ENCODE peak calls at places on chromosomes 16 and 17, in eight cellular contexts. F is right atrium auricular region, Z is mucosa of descending colon, B is Calu3, P is AG04450, S is brain microvascular endothelial cell, X is endothelial cell of umbilical vein, W is omental fat pad. D is an unnamed sample.

GRCh38 chr17:40315678-40316570 is 6.9 kb downstream of the RARA start:
- DNase-seq in F (no peak), Z (no peak), B (peak; percentile 76), P (no peak), S (no peak), X (no peak), W (peak; percentile 21), D (no peak)

GRCh38 chr16:56984639-56985038 is 4.7 kb upstream of the NLRC5 start:
- DNase-seq in F (no peak), Z (no peak), B (no peak), P (no peak), S (no peak), X (no peak), W (no peak), D (no peak)

GRCh38 chr17:73209436-73209835 is 16.6 kb downstream of the COG1 start:
- DNase-seq in F (no peak), Z (no peak), B (no peak), P (no peak), S (no peak), X (no peak), W (no peak), D (no peak)

GRCh38 chr17:50533720-50534148 is 1.2 kb downstream of the EPN3 start:
- DNase-seq in F (no peak), Z (peak; percentile 86), B (peak; percentile 64), P (no peak), S (peak; percentile 9), X (peak; percentile 19), W (no peak), D (no peak)

GRCh38 chr17:19533718-19534561 is at the start of gene SLC47A1:
- DNase-seq in F (no peak), Z (no peak), B (peak; percentile 4), P (no peak), S (no peak), X (peak; percentile 52), W (no peak), D (no peak)

GRCh38 chr16:80158766-80159165 is 382.0 kb upstream of the DYNLRB2 start:
- DNase-seq in F (no peak), Z (no peak), B (no peak), P (peak; percentile 24), S (peak; percentile 75), X (peak; percentile 82), W (no peak), D (no peak)

GRCh38 chr17:73863761-73864535 is 219.7 kb upstream of the SDK2 start:
- DNase-seq in F (no peak), Z (no peak), B (no peak), P (no peak), S (no peak), X (no peak), W (no peak), D (no peak)

GRCh38 chr16:87201052-87201451 is 116.1 kb downstream of the C16orf95 start:
- DNase-seq in F (peak; percentile 85), Z (peak; percentile 17), B (peak; percentile 14), P (peak; percentile 95), S (peak; percentile 99), X (peak; percentile 34), W (no peak), D (no peak)

GRCh38 chr17:78234261-78234865 is 2.9 kb downstream of the TMEM235 start:
- DNase-seq in F (no peak), Z (no peak), B (no peak), P (no peak), S (no peak), X (no peak), W (no peak), D (no peak)

GRCh38 chr17:39229274-39229913 is 3.6 kb upstream of the STAC2 start:
- DNase-seq in F (no peak), Z (no peak), B (peak; percentile 84), P (no peak), S (peak; percentile 59), X (no peak), W (no peak), D (no peak)

GRCh38 chr16:73082608-73083007 is 34.7 kb upstream of the ZFHX3 start:
- DNase-seq in F (no peak), Z (no peak), B (no peak), P (peak; percentile 81), S (peak; percentile 83), X (no peak), W (no peak), D (no peak)

GRCh38 chr16:67528222-67528869 is at the start of gene RIPOR1:
- DNase-seq in F (no peak), Z (peak; percentile 50), B (peak; percentile 60), P (no peak), S (no peak), X (peak; percentile 21), W (no peak), D (peak; percentile 44)

DNA sequence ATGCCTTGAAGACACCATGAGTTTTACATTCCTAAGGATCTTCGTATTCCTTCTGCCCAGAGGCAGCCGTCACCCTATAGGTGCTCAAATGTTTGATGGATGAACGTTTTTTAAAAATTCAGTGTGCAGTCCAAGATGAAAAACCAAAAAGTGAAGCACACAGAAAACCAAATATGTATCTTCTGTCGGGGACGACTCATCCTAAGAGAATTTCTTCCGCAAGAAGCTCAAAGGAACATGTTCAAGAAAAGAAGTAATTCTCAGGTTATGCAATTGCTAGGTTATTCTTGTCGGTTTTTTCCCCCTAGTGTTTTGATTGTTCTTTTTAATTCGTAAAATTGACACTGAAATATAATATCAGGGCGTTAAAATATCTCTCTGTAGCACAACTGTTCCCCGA is 1.4 kb downstream of the CENPV start:
- DNase-seq in F (no peak), Z (no peak), B (no peak), P (no peak), S (peak; percentile 16), X (no peak), W (no peak), D (no peak)
- TF ChIP-seq CTCF in F (no peak), Z (no peak), B (no peak), P (no peak), S (no peak), X (no peak), W (no peak), D (no peak)

GRCh38 chr17:65588194-65588808 is 26.9 kb upstream of the AXIN2 start:
- DNase-seq in F (no peak), Z (peak; percentile 87), B (no peak), P (no peak), S (no peak), X (no peak), W (no peak), D (no peak)
- TF ChIP-seq CTCF in F (no peak), Z (no peak), B (no peak), P (no peak), S (peak; percentile 2), X (no peak), W (no peak), D (no peak)

GRCh38 chr16:15777533-15778203 is 79.2 kb downstream of the MYH11 start:
- DNase-seq in F (no peak), Z (peak; percentile 25), B (peak; percentile 65), P (peak; percentile 43), S (peak; percentile 43), X (peak; percentile 54), W (no peak), D (no peak)
- TF ChIP-seq CTCF in F (peak; percentile 53), Z (no peak), B (peak; percentile 22), P (peak; percentile 73), S (peak; percentile 77), X (peak; percentile 17), W (no peak), D (no peak)

DNA sequence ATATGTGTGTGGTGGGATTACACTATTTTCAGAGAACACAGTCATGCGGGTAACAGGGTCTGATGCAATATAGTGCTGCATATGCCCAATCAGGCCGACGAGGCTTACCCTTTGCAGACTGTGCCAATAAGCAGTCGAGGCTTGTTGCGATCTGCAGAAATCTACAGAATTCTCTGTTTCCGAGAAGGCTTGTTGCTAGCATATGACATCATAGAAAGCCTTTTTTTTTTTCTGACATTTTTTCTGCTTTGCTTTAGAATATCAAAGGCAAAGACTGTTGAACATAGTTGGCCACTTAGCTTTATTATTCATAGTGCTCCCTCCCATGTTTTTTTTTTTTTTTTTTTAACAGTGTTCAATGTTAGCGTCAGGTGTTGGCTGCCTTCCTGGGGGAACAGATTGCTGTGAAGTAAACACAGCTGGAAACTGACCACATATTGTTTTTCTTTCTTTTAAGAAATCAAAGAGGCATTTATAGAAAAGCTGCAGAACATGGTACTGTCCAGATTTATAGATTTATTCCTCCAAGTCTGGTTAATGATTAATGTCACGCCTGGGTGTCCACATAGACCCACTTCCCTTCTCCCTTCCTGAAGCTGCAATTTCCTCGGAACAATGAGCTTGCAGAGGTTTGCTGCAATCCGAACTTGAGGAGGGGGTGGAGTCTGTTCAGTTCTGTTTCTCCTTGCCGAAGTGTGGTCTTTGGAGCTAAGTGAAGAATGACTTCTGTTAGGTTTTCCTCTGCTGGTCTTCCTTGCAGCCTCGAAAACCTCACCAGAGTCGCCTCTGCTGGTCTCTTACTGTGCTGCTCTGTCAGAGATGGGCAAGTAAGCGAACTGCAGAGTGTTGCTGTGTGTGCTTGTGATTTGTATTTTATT is 87.3 kb downstream of the MAP2K6 start:
- DNase-seq in F (no peak), Z (peak; percentile 67), B (peak; percentile 51), P (peak; percentile 82), S (no peak), X (peak; percentile 59), W (no peak), D (no peak)
- TF ChIP-seq CTCF in F (no peak), Z (no peak), B (no peak), P (no peak), S (peak; percentile 20), X (no peak), W (no peak), D (no peak)

GRCh38 chr17:37465058-37465616 is 24.6 kb upstream of the DUSP14 start:
- DNase-seq in F (no peak), Z (no peak), B (no peak), P (no peak), S (peak; percentile 78), X (peak; percentile 88), W (no peak), D (no peak)

GRCh38 chr17:37463039-37463438 is 26.7 kb upstream of the DUSP14 start:
- DNase-seq in F (no peak), Z (no peak), B (no peak), P (no peak), S (no peak), X (no peak), W (no peak), D (no peak)

GRCh38 chr17:37462492-37462891 is 27.2 kb upstream of the DUSP14 start:
- DNase-seq in F (no peak), Z (no peak), B (no peak), P (no peak), S (no peak), X (no peak), W (no peak), D (no peak)

GRCh38 chr17:37458805-37459204 is 30.9 kb upstream of the DUSP14 start:
- DNase-seq in F (no peak), Z (no peak), B (no peak), P (peak; percentile 23), S (peak; percentile 79), X (no peak), W (no peak), D (no peak)

GRCh38 chr17:37461668-37462067 is 28.0 kb upstream of the DUSP14 start:
- DNase-seq in F (no peak), Z (no peak), B (no peak), P (no peak), S (no peak), X (no peak), W (no peak), D (no peak)
- TF ChIP-seq CTCF in F (no peak), Z (no peak), B (no peak), P (no peak), S (no peak), X (no peak), W (no peak), D (no peak)

GRCh38 chr16:85348065-85348840 is 236.0 kb upstream of the CIBAR2 start:
- DNase-seq in F (no peak), Z (no peak), B (no peak), P (no peak), S (no peak), X (no peak), W (no peak), D (no peak)
- TF ChIP-seq CTCF in F (no peak), Z (no peak), B (no peak), P (no peak), S (no peak), X (no peak), W (no peak), D (no peak)

GRCh38 chr17:41738077-41738800 is 3.8 kb upstream of the HAP1 start:
- DNase-seq in F (peak; percentile 87), Z (peak; percentile 90), B (peak; percentile 91), P (peak; percentile 54), S (peak; percentile 65), X (peak; percentile 81), W (peak; percentile 86), D (peak; percentile 70)
- TF ChIP-seq CTCF in F (peak; percentile 99), Z (peak; percentile 94), B (peak; percentile 100), P (peak; percentile 94), S (peak; percentile 97), X (peak; percentile 95), W (no peak), D (peak; percentile 97)

D was measured in CD4-positive, alpha-beta T cell.